ENCODE peak calls at places on chromosome 12, in seven cellular contexts. Q is fibroblast of the conjunctiva; G is CD8-positive, alpha-beta memory T cell; F is sigmoid colon; K is T-helper 9 cell; O is left cardiac atrium; J is HFF-Myc. P is an unnamed sample.

GRCh38 chr12:52372216-52373154 is 5.2 kb upstream of the KRT85 start:
- DNase-seq in Q (peak; percentile 80), G (no peak), F (peak; percentile 89), K (no peak), O (peak; percentile 87), J (peak; percentile 47), P (no peak)

GRCh38 chr12:106280101-106280500 is 22.4 kb upstream of the TCP11L2 start:
- DNase-seq in Q (no peak), G (no peak), F (no peak), K (no peak), O (no peak), J (no peak), P (no peak)

GRCh38 chr12:31629756-31630732 is 29.4 kb upstream of the ETFBKMT start:
- DNase-seq in Q (no peak), G (no peak), F (no peak), K (no peak), O (peak; percentile 60), J (no peak), P (no peak)

GRCh38 chr12:57614178-57614947 is 3.1 kb downstream of the ARHGEF25 start:
- DNase-seq in Q (no peak), G (no peak), F (peak; percentile 77), K (no peak), O (no peak), J (no peak), P (peak; percentile 73)

GRCh38 chr12:24909667-24910066 is 39.2 kb downstream of the BCAT1 start:
- DNase-seq in Q (peak; percentile 78), G (no peak), F (peak; percentile 75), K (no peak), O (peak; percentile 51), J (peak; percentile 76), P (no peak)

GRCh38 chr12:117342682-117343081 is 18.7 kb downstream of the NOS1 start:
- DNase-seq in Q (no peak), G (no peak), F (no peak), K (no peak), O (no peak), J (no peak), P (no peak)

GRCh38 chr12:57099062-57099714 is 10.3 kb downstream of the NAB2 start:
- DNase-seq in Q (no peak), G (no peak), F (no peak), K (no peak), O (no peak), J (no peak), P (no peak)

GRCh38 chr12:88303335-88303734 is 161.2 kb downstream of the TMTC3 start:
- DNase-seq in Q (no peak), G (no peak), F (no peak), K (no peak), O (no peak), J (no peak), P (no peak)

GRCh38 chr12:124797321-124797720 is 66.3 kb downstream of the SCARB1 start:
- DNase-seq in Q (no peak), G (no peak), F (no peak), K (no peak), O (no peak), J (no peak), P (no peak)